ENCODE peak calls at places on chromosome 7, in four cellular contexts. D is DMS53, T is adrenal gland, I is myocyte. Y is an unnamed sample.

GRCh38 chr7:128697301-128697905 is 25.3 kb downstream of the GARIN1A start:
- DNase-seq in D (no peak), T (peak; percentile 37), I (peak; percentile 68), Y (peak; percentile 44)

GRCh38 chr7:116524609-116525297 is at the start of gene CAV1:
- DNase-seq in D (peak; percentile 70), T (peak; percentile 52), I (peak; percentile 98), Y (peak; percentile 92)

GRCh38 chr7:98879198-98879988 is 1.1 kb downstream of the TRRAP start:
- DNase-seq in D (peak; percentile 87), T (peak; percentile 46), I (peak; percentile 88), Y (peak; percentile 17)

GRCh38 chr7:42027521-42027920 is 209.5 kb downstream of the GLI3 start:
- DNase-seq in D (no peak), T (no peak), I (no peak), Y (no peak)

GRCh38 chr7:129698516-129699418 is 87.2 kb downstream of the NRF1 start:
- DNase-seq in D (peak; percentile 17), T (no peak), I (no peak), Y (no peak)

GRCh38 chr7:32364581-32364980 is 125.6 kb downstream of the LSM5 start:
- DNase-seq in D (no peak), T (no peak), I (no peak), Y (no peak)

GRCh38 chr7:156017431-156017830 is 205.2 kb upstream of the SHH start:
- DNase-seq in D (no peak), T (peak; percentile 11), I (no peak), Y (no peak)

GRCh38 chr7:4754433-4755010 is 20.9 kb upstream of the AP5Z1 start:
- DNase-seq in D (peak; percentile 46), T (no peak), I (no peak), Y (no peak)

GRCh38 chr7:131235489-131236317 is 92.0 kb upstream of the MKLN1 start:
- DNase-seq in D (peak; percentile 94), T (peak; percentile 62), I (peak; percentile 85), Y (peak; percentile 100)

GRCh38 chr7:54802841-54803240 is 43.8 kb upstream of the SEC61G start:
- DNase-seq in D (no peak), T (no peak), I (no peak), Y (peak; percentile 63)

GRCh38 chr7:148987751-148988512 is 40.4 kb downstream of the PDIA4 start:
- DNase-seq in D (peak; percentile 82), T (no peak), I (no peak), Y (peak; percentile 43)

Y was measured in IMR-90.